ENCODE peak calls at places on chromosome 15, in ten cellular contexts. Z is fibroblast of lung, C is mammary epithelial cell, Q is IMR-90, E is A549, G is PC-3, U is H9, M is HepG2, T is DND-41, I is GM23338. J is an unnamed sample.

GRCh38 chr15:60570936-60571530 is 92.1 kb upstream of the ICE2 start:
- DNase-seq in T (no peak), M (no peak), U (no peak), Z (no peak), C (no peak), I (no peak), Q (no peak), G (no peak), E (no peak), J (no peak)

GRCh38 chr15:101528108-101528916 is 38.8 kb upstream of the PCSK6 start:
- DNase-seq in I (no peak), Z (no peak), T (no peak), Q (no peak), C (no peak), M (peak; percentile 97), U (no peak), E (peak; percentile 63), G (no peak), J (no peak)

GRCh38 chr15:88681610-88682221 is 42.9 kb downstream of the ISG20 start:
- DNase-seq in G (no peak), C (no peak), E (no peak), U (no peak), Z (no peak), M (peak; percentile 79), I (no peak), T (no peak), Q (no peak), J (no peak)

GRCh38 chr15:99090938-99091337 is 13.9 kb upstream of the SYNM start:
- DNase-seq in G (no peak), T (no peak), Q (no peak), Z (no peak), U (no peak), C (no peak), I (peak; percentile 12), E (no peak), M (no peak), J (no peak)

GRCh38 chr15:76340198-76340801 is 3.7 kb downstream of the ISL2 start:
- DNase-seq in E (no peak), Z (peak; percentile 25), I (peak; percentile 42), C (peak; percentile 13), T (no peak), G (no peak), Q (no peak), U (peak; percentile 47), M (no peak), J (no peak)

GRCh38 chr15:99507016-99507731 is 58.6 kb upstream of the MEF2A start:
- DNase-seq in M (peak; percentile 21), T (no peak), I (no peak), E (no peak), Z (peak; percentile 83), U (no peak), C (no peak), Q (peak; percentile 88), G (no peak), J (peak; percentile 21)

GRCh38 chr15:84658080-84658787 is at the start of gene NMB:
- DNase-seq in C (peak; percentile 54), T (peak; percentile 88), Q (peak; percentile 63), M (peak; percentile 81), Z (peak; percentile 76), U (peak; percentile 95), E (peak; percentile 89), I (peak; percentile 97), G (peak; percentile 73), J (peak; percentile 95)

GRCh38 chr15:67094001-67094826 is 28.8 kb downstream of the SMAD3 start:
- DNase-seq in E (no peak), Z (no peak), U (no peak), M (no peak), G (no peak), Q (no peak), C (no peak), T (no peak), I (no peak), J (no peak)

DNA sequence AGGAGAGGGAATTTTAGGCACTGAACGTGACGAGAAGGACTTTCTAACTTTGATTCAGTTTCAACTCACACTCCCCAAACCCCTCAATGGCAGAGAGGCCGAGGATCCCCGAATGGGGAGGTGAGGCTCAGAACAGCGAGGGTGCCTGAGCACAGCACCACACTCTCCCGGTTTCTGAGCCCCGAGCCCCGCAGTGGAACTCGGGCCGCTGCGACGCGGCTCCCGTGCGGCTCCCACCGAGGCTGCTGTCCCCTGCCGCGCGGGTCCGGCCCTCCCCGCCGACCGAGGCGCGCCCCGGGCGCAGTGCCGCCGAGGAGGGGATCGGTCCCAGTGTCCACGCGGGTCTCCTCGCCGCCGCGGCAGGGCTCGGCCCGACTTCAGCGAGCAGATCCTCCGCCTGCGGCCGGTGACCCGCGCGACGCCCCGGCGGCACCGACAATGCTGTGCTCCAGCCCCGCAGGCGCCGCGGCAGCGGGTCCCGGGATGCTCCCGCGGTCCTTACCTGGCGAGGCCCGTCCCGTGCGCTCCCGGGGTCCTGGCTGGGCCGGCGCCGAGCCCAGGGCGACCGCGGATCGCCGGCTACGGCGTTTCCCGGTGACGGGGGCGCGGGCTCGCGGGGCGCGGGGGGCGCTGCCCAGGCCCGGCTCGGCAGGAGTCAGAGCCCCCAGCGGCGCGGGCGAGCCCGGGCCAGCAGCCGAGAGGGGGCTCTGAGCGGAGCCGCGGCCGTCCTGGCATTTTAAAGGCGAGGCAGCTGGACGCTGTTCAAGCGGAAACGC is at the start of gene CTXND1:
- DNase-seq in G (no peak), T (no peak), E (no peak), I (peak; percentile 78), M (no peak), U (peak; percentile 52), Q (no peak), C (no peak), Z (no peak), J (no peak)
- H3K27ac ChIP-seq in G (no peak within 1 kb of the TSS), T (no peak within 1 kb of the TSS), E (no peak within 1 kb of the TSS), I (no peak within 1 kb of the TSS), M (no peak within 1 kb of the TSS), U (no peak within 1 kb of the TSS), Q (no peak within 1 kb of the TSS), C (no peak within 1 kb of the TSS), Z (no peak within 1 kb of the TSS), J (no peak within 1 kb of the TSS)

DNA sequence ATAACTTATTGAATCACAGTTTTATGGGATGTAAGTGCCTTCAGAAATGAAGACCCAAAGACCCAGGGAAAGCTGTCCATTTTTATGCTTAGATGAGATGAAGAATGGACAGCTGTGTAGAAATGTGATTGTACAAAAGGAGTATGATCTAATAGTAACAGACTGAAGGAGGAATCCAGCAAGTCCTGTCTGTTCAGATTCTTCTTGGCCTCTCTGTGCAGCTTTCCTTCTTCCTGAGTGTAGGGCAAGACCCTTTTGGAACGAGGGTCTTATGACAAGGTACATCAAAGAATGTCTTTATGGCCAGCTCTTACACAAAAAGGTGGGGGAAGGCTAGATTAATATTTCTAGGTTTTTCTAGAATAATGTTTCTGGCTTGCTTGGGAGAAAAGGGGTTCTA is 1.4 kb upstream of the KIF23 start:
- DNase-seq in G (no peak), T (no peak), C (no peak), Z (no peak), Q (no peak), M (no peak), I (no peak), U (no peak), E (no peak), J (no peak)
- H3K4me2 ChIP-seq in G (peak overlapping the region; percentile 98), T (no peak overlapping the region), C (no peak overlapping the region), Z (peak overlapping the region; percentile 15), Q (peak overlapping the region; percentile 76), M (no peak overlapping the region), I (no peak overlapping the region), U (no peak overlapping the region), E (peak overlapping the region; percentile 1), J (no peak overlapping the region)

GRCh38 chr15:25333049-25333448 is 105.8 kb downstream of the UBE3A start:
- DNase-seq in M (no peak), E (no peak), G (no peak), U (no peak), I (no peak), T (no peak), C (no peak), Q (no peak), Z (peak; percentile 10), J (no peak)

GRCh38 chr15:25331404-25331803 is 107.4 kb downstream of the UBE3A start:
- DNase-seq in G (no peak), Z (no peak), T (no peak), M (no peak), E (no peak), I (no peak), Q (no peak), U (no peak), C (no peak), J (no peak)

GRCh38 chr15:25329685-25330084 is 109.1 kb downstream of the UBE3A start:
- DNase-seq in M (no peak), I (no peak), G (no peak), U (no peak), Z (no peak), Q (no peak), T (no peak), C (no peak), E (no peak), J (peak; percentile 83)

GRCh38 chr15:25331860-25332259 is 107.0 kb downstream of the UBE3A start:
- DNase-seq in I (no peak), T (no peak), E (no peak), G (no peak), U (no peak), Q (no peak), C (no peak), M (no peak), Z (no peak), J (no peak)

GRCh38 chr15:25332306-25332705 is 106.5 kb downstream of the UBE3A start:
- DNase-seq in M (no peak), T (no peak), G (no peak), E (no peak), Q (no peak), I (no peak), U (no peak), C (no peak), Z (no peak), J (no peak)
- TF ChIP-seq CTCF in M (no peak), T (no peak), G (no peak), E (no peak), Q (no peak), I (no peak), U (no peak), C (no peak), Z (no peak), J (no peak)

GRCh38 chr15:92621972-92622533 is 33.5 kb downstream of the FAM174B start:
- DNase-seq in E (no peak), M (no peak), Z (no peak), G (no peak), Q (no peak), C (no peak), U (no peak), T (no peak), I (no peak), J (no peak)

GRCh38 chr15:92625297-92625980 is 30.1 kb downstream of the FAM174B start:
- DNase-seq in G (peak; percentile 67), Z (peak; percentile 90), E (no peak), C (peak; percentile 36), T (no peak), I (no peak), U (no peak), M (no peak), Q (peak; percentile 42), J (no peak)

GRCh38 chr15:92623435-92623834 is 32.1 kb downstream of the FAM174B start:
- DNase-seq in C (peak; percentile 64), I (no peak), M (no peak), T (no peak), E (no peak), U (no peak), Q (no peak), Z (no peak), G (no peak), J (no peak)

GRCh38 chr15:92627014-92627413 is 28.6 kb downstream of the FAM174B start:
- DNase-seq in M (no peak), I (no peak), E (no peak), U (no peak), T (no peak), Z (no peak), G (no peak), Q (no peak), C (no peak), J (no peak)

GRCh38 chr15:92624401-92624991 is 31.1 kb downstream of the FAM174B start:
- DNase-seq in G (no peak), T (no peak), I (no peak), M (no peak), Q (no peak), U (no peak), E (no peak), Z (peak; percentile 33), C (no peak), J (no peak)
- H3K27ac ChIP-seq in G (peak overlapping the region; percentile 53), T (no peak overlapping the region), I (no peak overlapping the region), M (no peak overlapping the region), Q (no peak overlapping the region), U (no peak overlapping the region), E (no peak overlapping the region), Z (no peak overlapping the region), C (no peak overlapping the region), J (no peak overlapping the region)

J was measured in OCI-LY7.